ENCODE peak calls at places on chromosomes 3 and 15, in seven cellular contexts. Y is upper lobe of left lung, R is testis, B is HepG2, M is endothelial cell of umbilical vein, J is IMR-90, G is H1. T is an unnamed sample.

GRCh38 chr15:101028772-101029438 is 109.7 kb downstream of the LRRK1 start:
- DNase-seq in B (no peak), G (peak; percentile 46), J (no peak), R (peak; percentile 11), M (no peak), Y (no peak), T (no peak)

GRCh38 chr3:30408105-30408557 is 198.3 kb upstream of the TGFBR2 start:
- DNase-seq in G (no peak), J (peak; percentile 61), R (no peak), B (no peak), M (peak; percentile 12), Y (no peak), T (no peak)

GRCh38 chr3:30538787-30539186 is 67.6 kb upstream of the TGFBR2 start:
- DNase-seq in G (no peak), J (peak; percentile 94), Y (no peak), B (no peak), M (peak; percentile 93), R (no peak), T (no peak)

GRCh38 chr3:114104414-114104813 is 47.9 kb downstream of the QTRT2 start:
- DNase-seq in M (no peak), B (no peak), G (peak; percentile 2), R (no peak), J (peak; percentile 46), Y (no peak), T (no peak)

GRCh38 chr3:194500198-194500597 is 13.4 kb upstream of the ATP13A3 start:
- DNase-seq in Y (no peak), G (no peak), B (no peak), R (no peak), M (no peak), J (no peak), T (no peak)

GRCh38 chr3:53078656-53079055 is 32.8 kb upstream of the SFMBT1 start:
- DNase-seq in Y (no peak), B (no peak), R (no peak), G (no peak), M (no peak), J (no peak), T (no peak)

GRCh38 chr15:73323374-73323955 is 45.3 kb downstream of the HCN4 start:
- DNase-seq in Y (no peak), B (no peak), R (no peak), M (no peak), G (no peak), J (no peak), T (no peak)

GRCh38 chr3:114285648-114286230 is 8.1 kb upstream of the TIGIT start:
- DNase-seq in G (no peak), J (no peak), B (no peak), Y (no peak), M (no peak), R (no peak), T (no peak)

GRCh38 chr15:37019479-37020433 is 80.6 kb downstream of the MEIS2 start:
- DNase-seq in J (peak; percentile 79), B (peak; percentile 83), M (peak; percentile 49), G (no peak), R (no peak), Y (peak; percentile 31), T (peak; percentile 29)
- TF ChIP-seq POLR2A in J (no peak), B (peak; percentile 59), M (no peak), G (no peak), R (no peak), Y (no peak), T (no peak)

DNA sequence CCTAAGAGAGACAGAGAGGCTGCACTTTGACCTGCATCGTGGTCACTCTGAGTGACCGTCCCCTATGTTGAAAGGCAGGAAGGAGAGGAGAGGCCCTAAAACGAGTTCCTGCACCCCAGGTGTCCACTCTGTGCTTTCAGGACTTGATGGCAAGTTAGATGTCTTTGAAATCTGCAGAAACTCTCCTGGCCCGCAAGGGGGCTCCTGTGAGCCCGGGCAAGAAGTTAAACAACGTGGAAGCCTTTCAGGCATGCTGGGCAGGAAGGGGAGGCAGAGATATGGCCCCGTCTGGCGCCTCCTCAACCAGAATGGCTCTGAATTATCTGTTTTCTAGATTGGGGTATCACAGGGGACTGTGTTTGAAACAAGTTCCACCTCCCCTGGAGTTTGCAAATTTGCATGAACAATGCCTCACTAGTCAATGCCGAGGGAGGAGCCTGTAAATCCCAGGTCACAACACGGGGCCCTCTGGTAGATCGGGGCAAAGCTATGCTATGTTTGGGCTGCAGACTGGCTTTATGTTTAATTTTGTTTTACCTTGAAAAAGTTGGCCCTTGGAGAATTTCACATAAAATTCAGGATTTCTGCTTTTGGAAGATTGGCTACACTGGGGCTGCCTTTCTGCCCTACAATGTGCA is 9.8 kb downstream of the CTXND1 start:
- DNase-seq in M (peak; percentile 11), Y (no peak), R (peak; percentile 23), J (peak; percentile 24), B (peak; percentile 50), G (peak; percentile 77), T (peak; percentile 37)
- H3K27ac ChIP-seq in M (no peak overlapping the region), Y (no peak overlapping the region), R (no peak overlapping the region), J (no peak overlapping the region), B (no peak overlapping the region), G (no peak overlapping the region), T (no peak overlapping the region)

GRCh38 chr15:58704155-58704825 is 45.2 kb downstream of the ADAM10 start:
- DNase-seq in G (no peak), J (peak; percentile 12), M (no peak), B (no peak), R (no peak), Y (no peak), T (no peak)
- H3K27me3 ChIP-seq in G (no peaks in the 10 kb centered on the region), J (no peaks in the 10 kb centered on the region), M (no peaks in the 10 kb centered on the region), B (no peaks in the 10 kb centered on the region), R (no peaks in the 10 kb centered on the region), Y (no peaks in the 10 kb centered on the region), T (no peaks in the 10 kb centered on the region)

GRCh38 chr3:119555309-119555735 is 4.1 kb downstream of the CD80 start:
- DNase-seq in B (no peak), Y (peak; percentile 53), M (peak; percentile 31), J (no peak), G (no peak), R (no peak), T (no peak)

GRCh38 chr3:119555929-119556328 is 3.5 kb downstream of the CD80 start:
- DNase-seq in J (no peak), Y (no peak), R (no peak), M (no peak), B (no peak), G (no peak), T (no peak)

GRCh38 chr3:119551525-119552063 is 7.8 kb downstream of the CD80 start:
- DNase-seq in G (no peak), M (no peak), Y (no peak), J (no peak), B (no peak), R (no peak), T (no peak)

GRCh38 chr3:119550090-119550910 is 9.1 kb downstream of the CD80 start:
- DNase-seq in J (no peak), G (no peak), M (no peak), B (no peak), Y (no peak), R (no peak), T (no peak)
- TF ChIP-seq POLR2A in J (no peak), G (no peak), M (no peak), B (no peak), Y (no peak), R (no peak), T (no peak)

T was measured in heart left ventricle.